ENCODE peak calls at places on chromosomes 1 and 21, in nine cellular contexts. Y is suprapubic skin, C is thyroid gland, N is spleen, S is esophagus muscularis mucosa, Q is esophagus squamous epithelium, R is heart left ventricle, T is right lobe of liver, X is stomach. M is an unnamed sample.

GRCh38 chr21:43645414-43645891 is 13.8 kb downstream of the HSF2BP start:
- DNase-seq in Y (no peak), C (no peak), N (no peak), S (no peak), Q (no peak), R (peak; percentile 63), T (peak; percentile 60), X (peak; percentile 57), M (peak; percentile 79)

GRCh38 chr1:188670837-188671236 is 1806.8 kb downstream of the BRINP3 start:
- DNase-seq in Y (no peak), C (peak; percentile 13), N (no peak), S (no peak), Q (no peak), R (no peak), T (no peak), X (no peak), M (no peak)

GRCh38 chr21:42411197-42411869 is 7.6 kb downstream of the UBASH3A start:
- DNase-seq in Y (no peak), C (no peak), N (no peak), S (no peak), Q (no peak), R (no peak), T (no peak), X (no peak), M (no peak)

GRCh38 chr1:153728305-153729066 is 636 bp downstream of the INTS3 start:
- DNase-seq in Y (no peak), C (peak; percentile 51), N (peak; percentile 88), S (no peak), Q (no peak), R (peak; percentile 43), T (peak; percentile 50), X (no peak), M (peak; percentile 53)

GRCh38 chr1:61285371-61285885 is 203.1 kb downstream of the NFIA start:
- DNase-seq in Y (no peak), C (no peak), N (no peak), S (no peak), Q (no peak), R (no peak), T (no peak), X (no peak), M (no peak)

GRCh38 chr1:65632230-65632629 is 160.5 kb upstream of the PDE4B start:
- DNase-seq in Y (no peak), C (no peak), N (no peak), S (no peak), Q (no peak), R (no peak), T (no peak), X (no peak), M (no peak)

GRCh38 chr1:177937931-177938330 is 31.9 kb downstream of the SEC16B start:
- DNase-seq in Y (no peak), C (no peak), N (no peak), S (no peak), Q (no peak), R (no peak), T (no peak), X (no peak), M (no peak)

GRCh38 chr1:204077979-204078696 is 5.2 kb downstream of the SOX13 start:
- DNase-seq in Y (no peak), C (peak; percentile 79), N (peak; percentile 51), S (no peak), Q (no peak), R (no peak), T (no peak), X (peak; percentile 68), M (no peak)

GRCh38 chr1:6700853-6701436 is 671 bp downstream of the DNAJC11 start:
- DNase-seq in Y (peak; percentile 76), C (no peak), N (no peak), S (no peak), Q (no peak), R (no peak), T (no peak), X (no peak), M (no peak)

GRCh38 chr1:6695861-6696260 is 5.8 kb downstream of the DNAJC11 start:
- DNase-seq in Y (no peak), C (no peak), N (no peak), S (no peak), Q (no peak), R (no peak), T (no peak), X (no peak), M (no peak)

GRCh38 chr1:6704746-6705145 is 3.1 kb upstream of the DNAJC11 start:
- DNase-seq in Y (peak; percentile 12), C (no peak), N (no peak), S (no peak), Q (no peak), R (no peak), T (no peak), X (no peak), M (no peak)

GRCh38 chr1:6703016-6703415 is 1.4 kb upstream of the DNAJC11 start:
- DNase-seq in Y (no peak), C (no peak), N (no peak), S (no peak), Q (no peak), R (no peak), T (no peak), X (no peak), M (no peak)

DNA sequence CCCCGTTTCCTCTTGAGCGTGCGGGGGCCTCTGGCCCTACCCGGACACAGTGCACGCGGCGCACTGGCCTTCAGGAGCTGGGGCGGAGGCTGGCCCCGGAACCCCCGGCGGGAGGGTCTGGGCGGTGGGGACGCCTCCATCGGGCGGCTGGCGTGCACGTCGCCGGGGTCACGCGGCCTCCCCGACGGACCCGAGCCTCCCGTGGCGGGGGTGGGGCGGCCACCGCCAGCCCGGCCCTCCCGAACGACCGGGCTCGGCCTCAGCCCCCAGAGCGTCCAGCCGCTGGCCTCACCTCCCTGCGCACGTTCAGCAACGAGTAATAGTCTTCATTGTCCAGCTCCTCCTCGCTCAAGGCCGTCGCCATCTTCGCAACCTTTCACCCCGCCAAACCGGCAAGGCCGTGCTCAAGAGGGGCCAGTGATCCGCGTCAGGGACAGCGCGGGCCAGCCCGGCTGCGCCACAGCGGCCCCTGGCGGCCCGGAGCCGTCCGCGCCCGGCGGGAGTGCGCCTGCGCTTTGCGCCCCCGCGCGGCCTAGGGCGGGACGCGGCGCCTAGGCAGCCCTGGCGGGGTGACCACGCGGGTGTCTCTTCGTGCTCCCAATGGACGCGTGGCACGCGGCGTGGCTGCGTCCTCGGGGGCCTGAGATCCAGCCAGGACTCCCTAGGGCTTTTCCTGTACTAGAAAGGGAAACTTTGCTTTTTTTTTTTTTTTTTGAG is at the start of gene DNAJC11:
- DNase-seq in Y (peak; percentile 92), C (peak; percentile 84), N (peak; percentile 98), S (peak; percentile 94), Q (peak; percentile 18), R (peak; percentile 92), T (peak; percentile 92), X (peak; percentile 90), M (peak; percentile 91)
- TF ChIP-seq POLR2A in Y (no peak), C (no peak), N (no peak), S (no peak), Q (no peak), R (peak; percentile 34), T (peak; percentile 26), X (no peak), M (no peak)

DNA sequence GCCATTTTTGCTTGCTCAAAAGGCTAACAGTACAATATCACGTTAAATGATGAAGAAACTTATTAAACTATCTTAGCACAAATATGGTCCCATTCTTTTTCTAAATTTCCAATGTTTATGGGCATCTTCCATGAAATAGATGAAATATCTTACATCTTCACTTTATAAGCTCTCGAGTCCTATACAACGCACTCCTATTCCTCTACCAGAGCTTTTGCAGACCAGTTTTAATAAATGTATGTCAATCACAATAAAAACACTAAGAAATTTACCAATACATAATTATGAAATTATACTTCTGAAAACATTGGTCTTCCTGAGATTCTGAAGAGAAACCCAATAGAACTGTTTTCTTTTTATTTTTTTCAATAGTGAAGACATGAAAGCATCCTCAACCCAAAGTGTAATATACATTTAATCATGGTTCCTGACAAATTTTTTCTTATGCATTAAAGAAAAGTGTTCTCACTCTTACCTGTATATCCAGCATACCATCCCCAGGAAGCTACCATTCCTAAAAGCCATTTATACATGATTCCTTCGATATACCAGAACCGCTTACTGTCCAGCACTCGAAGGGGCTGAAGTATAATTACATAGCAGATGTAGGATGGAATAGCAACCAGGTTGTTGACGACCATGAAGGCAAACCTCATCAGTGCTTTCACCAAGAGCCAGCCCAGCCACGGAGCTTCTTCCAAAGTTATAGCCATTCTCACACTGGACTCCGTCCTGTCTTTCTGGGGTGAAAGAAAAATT is 1.8 kb downstream of the LPGAT1 start:
- DNase-seq in Y (no peak), C (no peak), N (no peak), S (no peak), Q (no peak), R (no peak), T (no peak), X (no peak), M (no peak)
- H3K4me3 ChIP-seq in Y (peak overlapping the region; percentile 96), C (peak overlapping the region; percentile 69), N (peak overlapping the region; percentile 62), S (peak overlapping the region; percentile 99), Q (peak overlapping the region; percentile 99), R (peak overlapping the region; percentile 99), T (peak overlapping the region; percentile 64), X (peak overlapping the region; percentile 89), M (no peak overlapping the region)

GRCh38 chr1:90139837-90140236 is 144.9 kb downstream of the ZNF326 start:
- DNase-seq in Y (no peak), C (no peak), N (no peak), S (no peak), Q (no peak), R (no peak), T (no peak), X (no peak), M (no peak)

GRCh38 chr1:90142697-90143096 is 147.8 kb downstream of the ZNF326 start:
- DNase-seq in Y (no peak), C (no peak), N (no peak), S (no peak), Q (no peak), R (no peak), T (no peak), X (no peak), M (no peak)

GRCh38 chr1:90144820-90145219 is 149.9 kb downstream of the ZNF326 start:
- DNase-seq in Y (no peak), C (no peak), N (no peak), S (no peak), Q (no peak), R (no peak), T (no peak), X (no peak), M (no peak)

GRCh38 chr1:90147093-90147492 is 152.2 kb downstream of the ZNF326 start:
- DNase-seq in Y (no peak), C (no peak), N (no peak), S (no peak), Q (no peak), R (no peak), T (no peak), X (no peak), M (no peak)

GRCh38 chr1:90143522-90144050 is 148.7 kb downstream of the ZNF326 start:
- DNase-seq in Y (no peak), C (no peak), N (no peak), S (no peak), Q (no peak), R (no peak), T (no peak), X (no peak), M (no peak)
- H3K27ac ChIP-seq in Y (no peak overlapping the region), C (no peak overlapping the region), N (no peak overlapping the region), S (no peak overlapping the region), Q (no peak overlapping the region), R (no peak overlapping the region), T (no peak overlapping the region), X (no peak overlapping the region), M (no peak overlapping the region)

GRCh38 chr21:33069994-33070811 is at the start of gene OLIG1:
- DNase-seq in Y (no peak), C (no peak), N (peak; percentile 88), S (no peak), Q (no peak), R (peak; percentile 42), T (peak; percentile 53), X (peak; percentile 35), M (no peak)

GRCh38 chr21:33067457-33067856 is 2.5 kb upstream of the OLIG1 start:
- DNase-seq in Y (no peak), C (no peak), N (no peak), S (no peak), Q (no peak), R (no peak), T (no peak), X (no peak), M (no peak)

GRCh38 chr21:33069243-33069642 is 698 bp upstream of the OLIG1 start:
- DNase-seq in Y (no peak), C (no peak), N (no peak), S (no peak), Q (no peak), R (no peak), T (no peak), X (no peak), M (no peak)

GRCh38 chr21:33070921-33071877 is 1.3 kb downstream of the OLIG1 start:
- DNase-seq in Y (no peak), C (no peak), N (peak; percentile 81), S (no peak), Q (no peak), R (no peak), T (peak; percentile 47), X (no peak), M (no peak)

DNA sequence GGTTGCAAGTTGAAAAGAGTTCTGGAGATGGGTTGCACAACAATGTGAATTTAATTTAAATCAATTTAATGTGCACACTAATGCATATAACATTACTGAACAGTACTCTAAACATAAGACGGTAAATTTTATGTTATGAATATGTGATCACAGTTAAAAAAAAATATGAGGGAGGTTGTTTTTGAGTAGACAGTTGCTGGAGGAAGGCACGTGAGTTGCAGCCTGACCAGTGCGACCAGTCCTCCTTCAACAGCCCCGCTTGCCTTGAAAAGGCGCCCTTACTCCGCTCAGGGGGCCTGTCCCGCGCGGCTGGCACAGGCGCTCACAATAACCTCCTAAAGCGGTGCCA is 322 bp upstream of the OLIG1 start:
- DNase-seq in Y (no peak), C (no peak), N (no peak), S (no peak), Q (no peak), R (no peak), T (no peak), X (no peak), M (no peak)
- TF ChIP-seq POLR2A in Y (no peak), C (no peak), N (no peak), S (no peak), Q (no peak), R (no peak), T (no peak), X (no peak), M (no peak)